ENCODE peak calls at places on chromosomes 7 and 10, in nine cellular contexts. D, F, J, B, L, W, C, K and X are unnamed samples. For H3K36me3 and H3K27me3, the result is how much of the 10 kb centered on the place peaks cover.

GRCh38 chr7:74199551-74200355 is 10.1 kb upstream of the LAT2 start:
- DNase-seq in L (no peak), J (no peak), F (no peak), K (no peak), D (no peak), C (no peak), B (no peak), W (no peak), X (no peak)

GRCh38 chr10:48414778-48415177 is 108.3 kb downstream of the MAPK8 start:
- DNase-seq in F (no peak), D (no peak), B (no peak), C (no peak), L (no peak), K (no peak), J (no peak), W (no peak), X (no peak)

GRCh38 chr7:143245123-143245522 is 18.1 kb upstream of the GSTK1 start:
- DNase-seq in K (no peak), C (no peak), F (no peak), D (no peak), W (no peak), L (no peak), B (no peak), J (no peak), X (no peak)

GRCh38 chr10:89042547-89042946 is 51.9 kb downstream of the FAS start:
- DNase-seq in D (no peak), F (no peak), W (no peak), L (no peak), J (no peak), B (no peak), K (no peak), C (no peak), X (no peak)

GRCh38 chr10:132229834-132230556 is 43.2 kb downstream of the DPYSL4 start:
- DNase-seq in J (no peak), D (peak), F (no peak), C (peak), L (no peak), W (peak), K (no peak), B (no peak), X (peak)

GRCh38 chr10:81179805-81180452 is 642.2 kb downstream of the SH2D4B start:
- DNase-seq in L (peak), W (no peak), J (peak), F (no peak), K (no peak), D (peak), B (no peak), C (no peak), X (peak)

GRCh38 chr7:159095979-159096411 is 48.7 kb downstream of the VIPR2 start:
- DNase-seq in B (no peak), F (peak), L (no peak), W (no peak), D (peak), C (no peak), J (no peak), K (peak), X (peak)

GRCh38 chr7:155003215-155003999 is 483 bp upstream of the PAXIP1 start:
- DNase-seq in L (peak), J (peak), D (peak), B (peak), C (peak), K (peak), F (peak), W (peak), X (peak)

GRCh38 chr10:28555358-28555757 is 22.4 kb downstream of the WAC start:
- DNase-seq in C (no peak), F (no peak), D (no peak), W (no peak), L (no peak), B (no peak), K (no peak), J (no peak), X (no peak)

DNA sequence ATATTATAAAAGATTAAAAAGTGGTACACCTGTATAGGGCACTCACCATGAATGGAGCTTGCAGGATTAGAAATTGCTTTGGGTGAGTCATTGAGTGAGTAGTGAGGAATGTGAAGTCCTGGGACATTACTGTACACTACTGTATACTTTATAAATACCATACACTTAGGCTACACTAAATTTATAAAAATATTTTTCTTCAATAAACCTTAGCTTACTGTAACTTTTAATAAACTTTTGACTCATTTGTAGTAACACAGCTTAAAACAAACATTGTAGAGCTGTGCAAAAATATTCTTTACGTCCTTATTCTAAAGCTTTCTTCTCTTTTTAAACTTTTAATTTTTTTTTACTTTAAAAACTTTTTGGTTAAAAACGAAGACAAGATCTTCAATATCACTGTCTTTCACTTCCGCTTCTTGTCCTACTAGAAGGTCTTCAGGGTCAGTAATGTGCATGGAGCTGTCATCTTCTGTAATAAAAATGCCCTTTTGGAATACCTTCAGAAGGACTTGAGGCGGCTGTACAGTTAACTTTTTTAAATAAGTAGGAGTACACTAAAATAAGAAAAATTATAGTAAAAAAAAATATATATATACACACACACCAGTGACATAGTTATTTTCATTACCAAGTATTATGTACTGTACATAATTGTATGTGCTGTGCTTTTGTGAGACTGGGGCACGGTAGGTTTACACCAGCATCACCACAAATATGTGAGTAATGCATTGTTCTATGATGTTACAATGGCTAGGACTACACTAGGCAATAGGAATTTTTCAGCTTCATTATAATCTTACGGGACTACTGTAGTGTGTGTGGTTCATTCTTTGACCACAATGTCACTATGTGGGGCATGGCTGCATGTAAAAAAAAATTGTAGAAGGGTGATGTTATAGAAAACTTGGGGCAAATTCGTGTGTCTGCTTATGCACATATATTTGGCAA is 3.5 kb downstream of the STK31 start:
- DNase-seq in C (no peak), B (no peak), L (no peak), D (no peak), W (no peak), J (no peak), K (no peak), F (no peak), X (no peak)
- H3K4me3 ChIP-seq in C (no peak), B (no peak), L (no peak), D (no peak), W (no peak), J (no peak), K (no peak), F (no peak), X (no peak)

DNA sequence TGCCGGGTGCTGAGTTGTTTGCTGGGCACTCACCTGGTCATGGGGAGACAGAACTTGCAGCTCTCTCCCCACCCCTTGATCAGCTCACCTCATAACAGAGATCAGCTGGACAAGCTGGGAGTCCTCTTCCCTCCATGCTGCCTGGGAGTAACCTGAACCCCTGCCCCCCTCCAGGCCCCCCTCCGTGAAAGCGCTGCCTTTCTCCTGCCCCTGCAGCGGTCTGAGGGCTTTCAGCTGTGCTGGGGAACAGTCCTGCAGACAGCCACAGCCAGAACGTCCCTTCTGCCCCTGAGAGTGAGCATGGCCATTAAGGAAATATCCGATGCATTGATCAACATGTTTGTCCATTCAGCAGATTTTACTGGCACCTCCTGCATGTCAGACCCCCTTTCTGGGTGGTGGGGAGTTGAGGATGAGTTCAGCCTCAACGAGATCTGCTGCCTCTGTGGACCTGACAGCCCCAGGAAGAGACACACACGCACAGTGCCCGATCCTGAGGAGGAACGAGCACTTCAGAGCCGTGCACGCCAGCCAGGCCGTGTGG is 4.5 kb downstream of the FAM20C start:
- DNase-seq in C (no peak), K (no peak), F (no peak), W (no peak), D (no peak), B (no peak), L (no peak), J (no peak), X (no peak)
- H3K36me3 ChIP-seq in C (under half), K (under half), F (under half), W (half or more), D (under half), B (under half), L (under half), J (under half), X (under half)

GRCh38 chr7:150313367-150313809 is 9.8 kb upstream of the LRRC61 start:
- DNase-seq in L (no peak), K (no peak), C (no peak), B (no peak), J (no peak), F (no peak), D (no peak), W (no peak), X (no peak)
- H3K27me3 ChIP-seq in L (under half), K (under half), C (under half), B (under half), J (under half), F (under half), D (under half), W (under half), X (under half)

DNA sequence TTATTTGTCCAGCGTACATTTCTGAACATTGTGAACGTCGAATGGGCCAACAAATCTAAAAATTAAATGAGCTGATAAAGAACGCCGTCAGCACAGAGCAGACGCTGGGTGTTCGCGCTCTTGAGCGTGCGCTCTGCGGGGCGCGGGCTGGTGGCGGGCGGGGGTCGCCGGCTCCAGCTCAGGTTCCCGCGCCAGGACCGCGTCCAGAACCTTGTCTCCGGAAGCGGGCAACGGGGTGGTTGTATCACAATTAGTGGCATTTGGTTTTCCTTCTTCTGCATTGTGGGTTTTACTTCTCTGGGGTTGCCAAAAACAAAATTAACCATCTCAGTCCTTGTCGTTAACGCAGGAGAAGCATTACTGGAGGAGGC is 2.4 kb downstream of the CYP2E1 start:
- DNase-seq in C (no peak), W (no peak), B (no peak), L (no peak), D (no peak), K (no peak), J (no peak), F (no peak), X (no peak)
- H3K4me3 ChIP-seq in C (no peak), W (no peak), B (no peak), L (no peak), D (no peak), K (peak), J (peak), F (no peak), X (no peak)

GRCh38 chr7:70771447-70771846 is 360.5 kb upstream of the GALNT17 start:
- DNase-seq in K (no peak), D (no peak), J (no peak), F (no peak), C (no peak), W (no peak), L (no peak), B (no peak), X (peak)
- H3K36me3 ChIP-seq in K (under half), D (under half), J (under half), F (under half), C (under half), W (half or more), L (under half), B (under half), X (under half)

GRCh38 chr10:70053896-70054641 is 1.4 kb downstream of the MACROH2A2 start:
- DNase-seq in F (no peak), J (peak), D (peak), B (no peak), L (peak), K (peak), C (no peak), W (no peak), X (peak)
- H3K27me3 ChIP-seq in F (under half), J (under half), D (under half), B (under half), L (half or more), K (under half), C (under half), W (under half), X (half or more)

DNA sequence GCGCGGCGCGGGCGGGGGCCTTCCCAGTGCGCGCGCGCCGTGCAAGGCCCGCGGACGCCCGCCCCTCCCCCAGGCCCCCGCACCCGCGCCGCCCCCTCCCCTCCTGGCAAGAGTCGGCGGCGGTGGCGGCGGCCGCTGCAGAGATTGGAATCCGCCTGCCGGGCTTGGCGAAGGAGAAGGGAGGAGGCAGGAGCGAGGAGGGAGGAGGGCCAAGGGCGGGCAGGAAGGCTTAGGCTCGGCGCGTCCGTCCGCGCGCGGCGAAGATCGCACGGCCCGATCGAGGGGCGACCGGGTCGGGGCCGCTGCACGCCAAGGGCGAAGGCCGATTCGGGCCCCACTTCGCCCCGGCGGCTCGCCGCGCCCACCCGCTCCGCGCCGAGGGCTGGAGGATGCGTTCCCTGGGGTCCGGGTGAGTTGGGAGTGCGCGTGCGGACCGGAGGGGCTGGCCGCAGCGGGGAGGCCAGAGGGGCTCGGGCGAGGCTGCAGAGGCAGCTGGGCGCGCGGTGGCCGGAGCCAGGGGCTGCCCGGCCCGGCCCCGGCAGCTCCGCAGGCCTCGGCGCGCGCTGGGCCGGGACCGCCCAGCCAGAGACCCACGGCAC is at the start of gene BMPR1A:
- DNase-seq in B (peak), W (no peak), J (no peak), D (no peak), K (no peak), C (no peak), L (peak), F (peak), X (peak)
- H3K4me3 ChIP-seq in B (peak), W (peak), J (peak), D (peak), K (peak), C (peak), L (peak), F (peak), X (peak)

DNA sequence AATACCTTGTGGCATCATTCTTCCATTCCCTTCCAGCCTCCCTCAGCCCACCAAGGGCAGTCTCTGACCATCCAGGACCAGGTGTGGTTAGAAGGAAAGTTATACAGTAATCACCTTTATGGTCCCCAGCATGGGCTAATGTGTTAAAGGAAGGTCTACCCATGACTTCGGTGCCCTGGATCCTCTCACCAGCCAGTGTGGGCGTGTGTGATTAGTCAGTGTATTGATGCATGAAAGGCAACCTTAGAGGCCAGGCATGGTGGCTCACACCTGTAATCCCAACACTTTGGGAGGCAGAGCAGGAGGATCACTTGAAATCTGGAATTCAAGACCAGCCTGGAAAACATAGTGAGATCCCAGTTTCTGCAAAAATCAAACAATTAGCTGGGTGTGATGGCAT is 88.9 kb downstream of the APBB1IP start:
- DNase-seq in D (no peak), K (no peak), F (no peak), C (no peak), W (no peak), L (no peak), J (no peak), B (no peak), X (no peak)
- H3K36me3 ChIP-seq in D (under half), K (under half), F (under half), C (under half), W (under half), L (under half), J (under half), B (under half), X (under half)